ENCODE peak calls at places on chromosomes 12 and 14, in eight cellular contexts. X is stimulated activated CD8-positive, alpha-beta memory T cell treated with anti-CD3 and anti-CD28 coated beads, Interleukin-4, amount 100 ng/mL, for 1 hour; I is NCI-H2029; A is activated CD4-positive, alpha-beta T cell treated with anti-CD3 and anti-CD28 coated beads, Interleukin-2, amount 50 U/mL, for 48 hours; P is stimulated activated CD4-positive, alpha-beta T cell treated with anti-CD3 and anti-CD28 coated beads, Interleukin-2, amount 100 ng/mL, for 48 hours; U is COR-L47; N is activated CD8-positive, alpha-beta memory T cell treated with anti-CD3 and anti-CD28 coated beads, Interleukin-2, amount 50 U/mL, for 4 hours; S is EL. W is an unnamed sample.

GRCh38 chr12:1474567-1475153 is 119.7 kb downstream of the FBXL14 start:
- DNase-seq in X (no peak), I (no peak), A (no peak), P (no peak), U (no peak), N (no peak), S (peak; percentile 94), W (peak; percentile 68)

GRCh38 chr12:45138609-45139008 is 77.3 kb upstream of the ANO6 start:
- DNase-seq in X (no peak), I (no peak), A (no peak), P (no peak), U (no peak), N (no peak), S (no peak), W (no peak)

GRCh38 chr12:103791350-103791920 is 49.6 kb downstream of the NT5DC3 start:
- DNase-seq in X (no peak), I (no peak), A (no peak), P (no peak), U (no peak), N (no peak), S (no peak), W (no peak)

GRCh38 chr14:90487031-90487430 is 90.2 kb downstream of the CALM1 start:
- DNase-seq in X (no peak), I (peak; percentile 64), A (no peak), P (no peak), U (peak; percentile 94), N (no peak), S (no peak), W (peak; percentile 66)

GRCh38 chr12:25155031-25155576 is 39.9 kb downstream of the DNAI7 start:
- DNase-seq in X (no peak), I (peak; percentile 3), A (no peak), P (no peak), U (no peak), N (no peak), S (peak; percentile 59), W (no peak)

GRCh38 chr14:26121181-26121580 is 476.7 kb downstream of the NOVA1 start:
- DNase-seq in X (no peak), I (no peak), A (no peak), P (no peak), U (no peak), N (no peak), S (no peak), W (no peak)

GRCh38 chr12:49825360-49825970 is 2.7 kb downstream of the NCKAP5L start:
- DNase-seq in X (no peak), I (no peak), A (no peak), P (no peak), U (no peak), N (no peak), S (peak; percentile 57), W (no peak)

GRCh38 chr12:51748235-51748634 is 100.3 kb downstream of the FIGNL2 start:
- DNase-seq in X (no peak), I (no peak), A (no peak), P (no peak), U (no peak), N (no peak), S (no peak), W (no peak)

GRCh38 chr12:89521348-89522238 is 3.0 kb downstream of the GALNT4 start:
- DNase-seq in X (no peak), I (no peak), A (no peak), P (no peak), U (no peak), N (no peak), S (no peak), W (no peak)

GRCh38 chr12:49975370-49975761 is 2.6 kb downstream of the AQP6 start:
- DNase-seq in X (no peak), I (no peak), A (no peak), P (no peak), U (no peak), N (no peak), S (no peak), W (no peak)

GRCh38 chr12:56487448-56488040 is 417 bp downstream of the GLS2 start:
- DNase-seq in X (no peak), I (peak; percentile 25), A (peak; percentile 46), P (peak; percentile 18), U (peak; percentile 45), N (peak; percentile 32), S (peak; percentile 17), W (peak; percentile 82)

GRCh38 chr12:123046431-123046830 is 66.0 kb downstream of the ARL6IP4 start:
- DNase-seq in X (no peak), I (no peak), A (no peak), P (no peak), U (no peak), N (no peak), S (no peak), W (no peak)

GRCh38 chr12:31218203-31219025 is 107.5 kb downstream of the SINHCAF start:
- DNase-seq in X (no peak), I (no peak), A (no peak), P (no peak), U (no peak), N (no peak), S (no peak), W (no peak)

GRCh38 chr12:121053706-121054105 is 14.7 kb upstream of the OASL start:
- DNase-seq in X (no peak), I (no peak), A (no peak), P (no peak), U (no peak), N (no peak), S (no peak), W (no peak)

GRCh38 chr14:22530101-22530500 is 58.9 kb downstream of the DAD1 start:
- DNase-seq in X (no peak), I (no peak), A (peak; percentile 6), P (no peak), U (no peak), N (no peak), S (no peak), W (no peak)

GRCh38 chr12:66189476-66189823 is 436 bp downstream of the IRAK3 start:
- DNase-seq in X (no peak), I (no peak), A (no peak), P (no peak), U (no peak), N (no peak), S (no peak), W (no peak)

GRCh38 chr12:121949643-121950397 is 31.4 kb downstream of the CFAP251 start:
- DNase-seq in X (no peak), I (no peak), A (no peak), P (no peak), U (no peak), N (no peak), S (peak; percentile 90), W (no peak)

GRCh38 chr14:48391661-48392060 is 716.3 kb upstream of the MDGA2 start:
- DNase-seq in X (no peak), I (no peak), A (no peak), P (no peak), U (no peak), N (no peak), S (no peak), W (no peak)

GRCh38 chr14:105065280-105066228 is at the start of gene GPR132:
- DNase-seq in X (peak; percentile 79), I (no peak), A (peak; percentile 89), P (peak; percentile 72), U (no peak), N (peak; percentile 86), S (no peak), W (no peak)

GRCh38 chr14:68405959-68406358 is 386.9 kb downstream of the ZFP36L1 start:
- DNase-seq in X (no peak), I (no peak), A (no peak), P (no peak), U (no peak), N (no peak), S (peak; percentile 73), W (no peak)

GRCh38 chr12:48775991-48776649 is 12.8 kb downstream of the ADCY6 start:
- DNase-seq in X (no peak), I (no peak), A (no peak), P (no peak), U (no peak), N (no peak), S (no peak), W (no peak)

GRCh38 chr14:57549165-57549564 is 55.5 kb upstream of the CCDC198 start:
- DNase-seq in X (no peak), I (no peak), A (no peak), P (no peak), U (no peak), N (no peak), S (no peak), W (no peak)

GRCh38 chr12:75564398-75564797 is 53.0 kb upstream of the KRR1 start:
- DNase-seq in X (no peak), I (no peak), A (no peak), P (no peak), U (no peak), N (no peak), S (no peak), W (no peak)

GRCh38 chr14:92010644-92011043 is 29.2 kb downstream of the TRIP11 start:
- DNase-seq in X (no peak), I (no peak), A (no peak), P (no peak), U (no peak), N (no peak), S (no peak), W (no peak)

GRCh38 chr12:29066061-29066588 is 83.0 kb upstream of the FAR2 start:
- DNase-seq in X (no peak), I (peak; percentile 12), A (peak; percentile 11), P (no peak), U (no peak), N (no peak), S (peak; percentile 17), W (peak; percentile 54)

GRCh38 chr12:27525373-27525772 is 1.4 kb downstream of the PPFIBP1 start:
- DNase-seq in X (no peak), I (no peak), A (no peak), P (no peak), U (no peak), N (no peak), S (peak; percentile 79), W (peak; percentile 38)

GRCh38 chr14:92247347-92247746 is 75.6 kb upstream of the SLC24A4 start:
- DNase-seq in X (no peak), I (no peak), A (no peak), P (no peak), U (no peak), N (no peak), S (no peak), W (no peak)

W was measured in retina.